ENCODE peak calls at places on chromosomes 4 and X, in seven cellular contexts. E is aorta; T is K562; A is CD8-positive, alpha-beta T cell; M is IMR-90; Q is heart right ventricle; K is pancreas. I is an unnamed sample.
A peak's percentile ranks its signal among the peaks of the same experiment; 100 is the strongest.

GRCh38 chr4:31702291-31702690 is 982.1 kb downstream of the PCDH7 start:
- DNase-seq in E (no peak), T (no peak), A (no peak), M (no peak), Q (no peak), K (no peak), I (no peak)

GRCh38 chrX:140664939-140665338 is 44.6 kb upstream of the LINC00632 start:
- DNase-seq in E (no peak), T (no peak), A (no peak), M (peak; percentile 18), Q (no peak), K (no peak), I (no peak)

GRCh38 chr4:148866666-148867065 is 424.5 kb upstream of the NR3C2 start:
- DNase-seq in E (no peak), T (no peak), A (no peak), M (no peak), Q (no peak), K (no peak), I (no peak)

GRCh38 chr4:80321341-80321740 is 14.2 kb upstream of the CFAP299 start:
- DNase-seq in E (no peak), T (no peak), A (no peak), M (no peak), Q (no peak), K (no peak), I (no peak)

GRCh38 chrX:38768079-38768478 is 33.2 kb upstream of the MID1IP1 start:
- DNase-seq in E (no peak), T (no peak), A (no peak), M (peak; percentile 33), Q (no peak), K (no peak), I (no peak)

GRCh38 chr4:68447201-68447600 is at the start of gene TMPRSS11E:
- DNase-seq in E (no peak), T (no peak), A (no peak), M (no peak), Q (no peak), K (no peak), I (no peak)

GRCh38 chrX:11066812-11067211 is 44.3 kb upstream of the HCCS start:
- DNase-seq in E (no peak), T (no peak), A (no peak), M (no peak), Q (no peak), K (no peak), I (no peak)

GRCh38 chr4:74975082-74975481 is 42.2 kb downstream of the PARM1 start:
- DNase-seq in E (no peak), T (no peak), A (no peak), M (no peak), Q (no peak), K (no peak), I (no peak)

GRCh38 chrX:69104756-69105434 is 60.4 kb downstream of the PJA1 start:
- DNase-seq in E (no peak), T (no peak), A (no peak), M (no peak), Q (no peak), K (no peak), I (no peak)

GRCh38 chr4:3868146-3868840 is 102.1 kb downstream of the ADRA2C start:
- DNase-seq in E (no peak), T (no peak), A (no peak), M (peak; percentile 20), Q (no peak), K (no peak), I (no peak)

GRCh38 chr4:128906581-128906980 is 97.1 kb downstream of the JADE1 start:
- DNase-seq in E (no peak), T (no peak), A (no peak), M (no peak), Q (no peak), K (no peak), I (no peak)

GRCh38 chr4:6391186-6391851 is 81.1 kb downstream of the PPP2R2C start:
- DNase-seq in E (no peak), T (no peak), A (no peak), M (no peak), Q (no peak), K (no peak), I (no peak)

GRCh38 chr4:189664693-189665250 is 275.9 kb upstream of the FRG1 start:
- DNase-seq in E (no peak), T (no peak), A (no peak), M (no peak), Q (no peak), K (no peak), I (peak; percentile 73)

GRCh38 chrX:31483336-31483735 is 411.5 kb upstream of the FTHL17 start:
- DNase-seq in E (no peak), T (no peak), A (no peak), M (peak; percentile 79), Q (no peak), K (no peak), I (no peak)

GRCh38 chrX:22314692-22315091 is 42.0 kb downstream of the CBLL2 start:
- DNase-seq in E (no peak), T (no peak), A (no peak), M (peak; percentile 15), Q (no peak), K (no peak), I (no peak)
- H3K4me3 ChIP-seq in E (no peak overlapping the region), T (no peak overlapping the region), A (no peak overlapping the region), M (no peak overlapping the region), Q (no peak overlapping the region), K (no peak overlapping the region), I (no peak overlapping the region)

GRCh38 chr4:1808851-1809753 is 16.0 kb downstream of the FGFR3 start:
- DNase-seq in E (no peak), T (no peak), A (no peak), M (no peak), Q (no peak), K (no peak), I (no peak)
- H3K4me1 ChIP-seq in E (no peaks in the 10 kb centered on the region), T (peaks cover 46% of the 10 kb centered on the region), A (no peaks in the 10 kb centered on the region), M (no peaks in the 10 kb centered on the region), Q (no peaks in the 10 kb centered on the region), K (no peaks in the 10 kb centered on the region), I (no peaks in the 10 kb centered on the region)

DNA sequence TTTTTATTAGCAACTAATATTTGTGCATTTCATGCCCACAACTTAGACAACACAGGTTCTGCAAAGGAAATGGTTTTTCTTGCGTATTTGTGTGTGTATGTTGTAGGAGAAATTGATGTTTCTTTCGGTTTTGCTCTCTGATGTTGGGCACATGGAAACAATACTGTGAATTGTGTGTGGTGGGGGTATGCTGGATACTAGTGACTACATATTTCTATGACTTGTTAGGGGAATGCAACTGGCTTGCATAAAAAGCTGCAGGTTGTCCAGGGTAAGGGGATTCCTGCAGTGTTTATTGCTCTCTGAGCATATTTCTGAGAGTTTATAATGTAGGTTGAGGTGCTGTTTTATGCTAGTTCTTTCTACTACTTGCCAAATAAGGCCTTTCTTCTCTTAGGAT is 11.6 kb downstream of the DLG3 start:
- DNase-seq in E (no peak), T (no peak), A (no peak), M (no peak), Q (no peak), K (no peak), I (no peak)
- H3K4me3 ChIP-seq in E (no peak overlapping the region), T (no peak overlapping the region), A (peak overlapping the region; percentile 62), M (peak overlapping the region; percentile 56), Q (no peak overlapping the region), K (peak overlapping the region; percentile 35), I (no peak overlapping the region)

GRCh38 chr4:78781925-78782324 is 5.8 kb downstream of the BMP2K start:
- DNase-seq in E (no peak), T (no peak), A (no peak), M (no peak), Q (no peak), K (no peak), I (no peak)

GRCh38 chr4:78781086-78781630 is 5.0 kb downstream of the BMP2K start:
- DNase-seq in E (no peak), T (no peak), A (no peak), M (no peak), Q (no peak), K (no peak), I (no peak)

GRCh38 chr4:78787392-78788004 is 11.3 kb downstream of the BMP2K start:
- DNase-seq in E (no peak), T (no peak), A (no peak), M (no peak), Q (no peak), K (no peak), I (no peak)

GRCh38 chr4:78788005-78788889 is 12.1 kb downstream of the BMP2K start:
- DNase-seq in E (no peak), T (no peak), A (no peak), M (peak; percentile 33), Q (no peak), K (no peak), I (no peak)

GRCh38 chr4:78784255-78784654 is 8.1 kb downstream of the BMP2K start:
- DNase-seq in E (no peak), T (no peak), A (no peak), M (peak; percentile 90), Q (no peak), K (no peak), I (no peak)
- H3K4me1 ChIP-seq in E (peaks cover under 1% of the 10 kb centered on the region), T (peaks cover 10% of the 10 kb centered on the region), A (no peaks in the 10 kb centered on the region), M (peaks cover 7% of the 10 kb centered on the region), Q (peaks cover 47% of the 10 kb centered on the region), K (peaks cover 6% of the 10 kb centered on the region), I (peaks cover 43% of the 10 kb centered on the region)

GRCh38 chr4:89836031-89836777 is 757 bp downstream of the SNCA start:
- DNase-seq in E (no peak), T (peak; percentile 26), A (no peak), M (no peak), Q (no peak), K (no peak), I (peak; percentile 78)
- H3K4me3 ChIP-seq in E (no peak overlapping the region), T (peak overlapping the region; percentile 40), A (no peak overlapping the region), M (no peak overlapping the region), Q (peak overlapping the region; percentile 55), K (peak overlapping the region; percentile 54), I (peak overlapping the region; percentile 51)

GRCh38 chr4:98289375-98289774 is 28.2 kb downstream of the RAP1GDS1 start:
- DNase-seq in E (no peak), T (no peak), A (no peak), M (no peak), Q (no peak), K (no peak), I (no peak)

GRCh38 chr4:98283219-98284199 is 22.3 kb downstream of the RAP1GDS1 start:
- DNase-seq in E (no peak), T (no peak), A (no peak), M (peak; percentile 55), Q (no peak), K (no peak), I (no peak)

GRCh38 chr4:98285676-98286075 is 24.5 kb downstream of the RAP1GDS1 start:
- DNase-seq in E (no peak), T (no peak), A (no peak), M (no peak), Q (no peak), K (no peak), I (no peak)

GRCh38 chr4:98287328-98287727 is 26.1 kb downstream of the RAP1GDS1 start:
- DNase-seq in E (no peak), T (no peak), A (no peak), M (no peak), Q (no peak), K (no peak), I (no peak)

GRCh38 chr4:98284640-98285046 is 23.5 kb downstream of the RAP1GDS1 start:
- DNase-seq in E (no peak), T (no peak), A (no peak), M (peak; percentile 34), Q (no peak), K (no peak), I (no peak)
- H3K4me1 ChIP-seq in E (no peaks in the 10 kb centered on the region), T (no peaks in the 10 kb centered on the region), A (peaks cover 11% of the 10 kb centered on the region), M (no peaks in the 10 kb centered on the region), Q (peaks cover 13% of the 10 kb centered on the region), K (no peaks in the 10 kb centered on the region), I (no peaks in the 10 kb centered on the region)